ENCODE peak calls at places on chromosomes 2 and 18, in four cellular contexts. P is H4, J is NCI-H748 treated with DMSO at 0.1 percent for 48 hours, S is GM23248. F is an unnamed sample.

GRCh38 chr2:224951723-224952481 is 90.4 kb downstream of the DOCK10 start:
- DNase-seq in J (no peak), S (peak), P (no peak), F (no peak)

GRCh38 chr2:54549912-54550518 is 93.9 kb downstream of the SPTBN1 start:
- DNase-seq in P (no peak), S (no peak), J (no peak), F (no peak)

GRCh38 chr2:38405917-38406596 is 29.0 kb upstream of the ATL2 start:
- DNase-seq in P (no peak), J (no peak), S (no peak), F (no peak)

GRCh38 chr18:50816767-50817166 is 3.0 kb downstream of the MRO start:
- DNase-seq in J (no peak), S (no peak), P (no peak), F (no peak)

GRCh38 chr2:98123286-98123685 is 36.3 kb downstream of the VWA3B start:
- DNase-seq in J (no peak), P (no peak), S (no peak), F (no peak)

GRCh38 chr2:191171708-191172355 is 21.0 kb upstream of the STAT4 start:
- DNase-seq in P (peak), J (no peak), S (peak), F (no peak)

GRCh38 chr2:181036848-181037603 is 56.6 kb downstream of the UBE2E3 start:
- DNase-seq in P (peak), S (peak), J (no peak), F (no peak)

GRCh38 chr2:179097131-179097530 is 47.2 kb upstream of the CCDC141 start:
- DNase-seq in P (no peak), S (no peak), J (no peak), F (no peak)

GRCh38 chr2:202121532-202122166 is 48.6 kb downstream of the KIAA2012 start:
- DNase-seq in P (no peak), J (no peak), S (no peak), F (no peak)

GRCh38 chr2:134717706-134718094 is 1.1 kb downstream of the TMEM163 start:
- DNase-seq in P (no peak), S (peak), J (no peak), F (peak)

GRCh38 chr2:212073360-212073759 is 465.2 kb downstream of the ERBB4 start:
- DNase-seq in S (no peak), J (no peak), P (no peak), F (no peak)

GRCh38 chr2:111068435-111069058 is 52.2 kb upstream of the BCL2L11 start:
- DNase-seq in S (no peak), P (no peak), J (peak), F (peak)

GRCh38 chr2:162919111-162919510 is 80.5 kb upstream of the KCNH7 start:
- DNase-seq in P (no peak), J (no peak), S (peak), F (no peak)

GRCh38 chr2:235935773-235936172 is 232.4 kb downstream of the GBX2 start:
- DNase-seq in J (no peak), S (no peak), P (no peak), F (no peak)

GRCh38 chr18:49668583-49669290 is 106.9 kb downstream of the LIPG start:
- DNase-seq in P (peak), J (peak), S (no peak), F (no peak)

GRCh38 chr18:58624011-58624410 is 4.9 kb downstream of the ALPK2 start:
- DNase-seq in P (no peak), S (no peak), J (no peak), F (no peak)

F was measured in iPS DF 19.7.